ENCODE peak calls at places on chromosomes 11 and 22, in five cellular contexts. O is uterus, G is fibroblast of lung, U is heart right ventricle, P is GM06990. Z is an unnamed sample.
A peak's percentile ranks its signal among the peaks of the same experiment; 100 is the strongest.

GRCh38 chr11:71342951-71343827 is 90.8 kb upstream of the SHANK2 start:
- DNase-seq in O (no peak), P (no peak), U (no peak), G (no peak), Z (no peak)

GRCh38 chr11:69216609-69217008 is 60.9 kb downstream of the SMIM38 start:
- DNase-seq in U (no peak), G (no peak), O (no peak), P (no peak), Z (no peak)

GRCh38 chr11:129225190-129225589 is 33.1 kb upstream of the ARHGAP32 start:
- DNase-seq in G (peak; percentile 85), U (no peak), P (no peak), O (no peak), Z (peak; percentile 14)

GRCh38 chr11:116460156-116460965 is 312.4 kb downstream of the BUD13 start:
- DNase-seq in G (no peak), P (no peak), U (no peak), O (no peak), Z (no peak)

GRCh38 chr11:7532395-7532794 is 18.6 kb downstream of the PPFIBP2 start:
- DNase-seq in O (no peak), U (no peak), P (no peak), G (no peak), Z (no peak)

GRCh38 chr11:12159351-12160099 is 49.1 kb downstream of the MICAL2 start:
- DNase-seq in P (no peak), G (peak; percentile 94), U (no peak), O (peak; percentile 56), Z (peak; percentile 75)

GRCh38 chr11:44781697-44782096 is 54.9 kb downstream of the TSPAN18 start:
- DNase-seq in O (no peak), P (no peak), U (no peak), G (no peak), Z (no peak)

GRCh38 chr11:72333657-72334056 is 89.7 kb upstream of the PHOX2A start:
- DNase-seq in P (no peak), O (no peak), G (peak; percentile 36), U (no peak), Z (no peak)

GRCh38 chr11:6799402-6799801 is at the start of gene OR6A2:
- DNase-seq in O (no peak), G (no peak), P (no peak), U (no peak), Z (no peak)

GRCh38 chr11:19602906-19603305 is 109.7 kb upstream of the NAV2 start:
- DNase-seq in U (no peak), O (no peak), P (no peak), G (no peak), Z (no peak)

GRCh38 chr11:32312865-32313403 is 122.4 kb downstream of the WT1 start:
- DNase-seq in P (no peak), G (peak; percentile 50), U (no peak), O (peak; percentile 70), Z (no peak)

GRCh38 chr11:12213920-12214319 is 103.5 kb downstream of the MICAL2 start:
- DNase-seq in U (no peak), G (no peak), P (no peak), O (no peak), Z (no peak)

GRCh38 chr22:25795437-25795836 is 53.4 kb downstream of the MYO18B start:
- DNase-seq in O (no peak), G (no peak), U (no peak), P (no peak), Z (no peak)

GRCh38 chr22:46775789-46776485 is 13.5 kb downstream of the TBC1D22A start:
- DNase-seq in G (no peak), P (no peak), U (no peak), O (no peak), Z (no peak)

GRCh38 chr11:83284501-83285051 is 1.6 kb downstream of the CCDC90B start:
- DNase-seq in P (no peak), U (no peak), O (no peak), G (no peak), Z (no peak)

GRCh38 chr11:45485070-45485716 is 180.2 kb downstream of the CHST1 start:
- DNase-seq in O (no peak), P (no peak), G (no peak), U (no peak), Z (no peak)

GRCh38 chr11:70643642-70644041 is 245.3 kb downstream of the CTTN start:
- DNase-seq in P (no peak), G (no peak), U (no peak), O (no peak), Z (no peak)

GRCh38 chr11:5004429-5005274 is 10.0 kb downstream of the OR51L1 start:
- DNase-seq in G (peak; percentile 41), U (peak; percentile 21), P (no peak), O (no peak), Z (no peak)

GRCh38 chr11:56923116-56923515 is 65.6 kb upstream of the OR5AK2 start:
- DNase-seq in U (no peak), O (no peak), G (no peak), P (no peak), Z (no peak)

GRCh38 chr11:107157146-107157808 is 139.0 kb upstream of the GUCY1A2 start:
- DNase-seq in U (no peak), O (no peak), G (peak; percentile 55), P (no peak), Z (no peak)

GRCh38 chr22:46678003-46678657 is 57.9 kb downstream of the GRAMD4 start:
- DNase-seq in G (no peak), U (no peak), P (no peak), O (no peak), Z (no peak)

GRCh38 chr11:2762031-2762380 is 62.2 kb upstream of the KCNQ1OT1 start:
- DNase-seq in U (no peak), G (no peak), O (no peak), P (no peak), Z (no peak)

GRCh38 chr22:19761500-19762314 is 1.1 kb downstream of the TBX1 start:
- DNase-seq in G (no peak), O (no peak), P (no peak), U (no peak), Z (no peak)

GRCh38 chr11:10378362-10378761 is 73.5 kb downstream of the ADM start:
- DNase-seq in U (no peak), G (no peak), P (no peak), O (no peak), Z (no peak)

GRCh38 chr11:47986742-47987141 is 6.4 kb downstream of the PTPRJ start:
- DNase-seq in O (no peak), G (peak; percentile 54), U (no peak), P (no peak), Z (no peak)

GRCh38 chr11:46676436-46677158 is 23.8 kb downstream of the ARHGAP1 start:
- DNase-seq in U (no peak), P (no peak), G (no peak), O (no peak), Z (no peak)

GRCh38 chr11:65502852-65503603 is 4.2 kb downstream of the MALAT1 start:
- DNase-seq in G (peak; percentile 39), P (no peak), U (no peak), O (peak; percentile 21), Z (no peak)

GRCh38 chr11:95451261-95451660 is 220.3 kb upstream of the SESN3 start:
- DNase-seq in U (no peak), G (peak; percentile 39), P (no peak), O (no peak), Z (no peak)

GRCh38 chr11:95456704-95457491 is 225.9 kb upstream of the SESN3 start:
- DNase-seq in U (no peak), P (no peak), G (peak; percentile 74), O (no peak), Z (no peak)

GRCh38 chr11:95451682-95452081 is 220.7 kb upstream of the SESN3 start:
- DNase-seq in G (peak; percentile 87), U (no peak), P (no peak), O (no peak), Z (peak; percentile 14)

GRCh38 chr11:95453616-95454118 is 222.7 kb upstream of the SESN3 start:
- DNase-seq in U (peak; percentile 68), G (peak; percentile 46), P (no peak), O (no peak), Z (no peak)

GRCh38 chr11:95455228-95455627 is 224.2 kb upstream of the SESN3 start:
- DNase-seq in P (no peak), O (no peak), G (no peak), U (no peak), Z (no peak)
- H3K4me3 ChIP-seq in P (no peak overlapping the region), O (no peak overlapping the region), G (no peak overlapping the region), U (no peak overlapping the region), Z (no peak overlapping the region)

GRCh38 chr22:39570226-39570625 is 327 bp upstream of the CACNA1I start:
- DNase-seq in O (no peak), U (no peak), P (no peak), G (no peak), Z (no peak)

GRCh38 chr22:39567135-39567946 is 3.2 kb upstream of the CACNA1I start:
- DNase-seq in O (no peak), G (no peak), P (no peak), U (no peak), Z (no peak)

GRCh38 chr22:39568278-39568981 is 2.1 kb upstream of the CACNA1I start:
- DNase-seq in O (no peak), G (no peak), P (no peak), U (no peak), Z (no peak)

GRCh38 chr22:39570665-39571064 is at the start of gene CACNA1I:
- DNase-seq in U (no peak), G (no peak), O (no peak), P (no peak), Z (no peak)

DNA sequence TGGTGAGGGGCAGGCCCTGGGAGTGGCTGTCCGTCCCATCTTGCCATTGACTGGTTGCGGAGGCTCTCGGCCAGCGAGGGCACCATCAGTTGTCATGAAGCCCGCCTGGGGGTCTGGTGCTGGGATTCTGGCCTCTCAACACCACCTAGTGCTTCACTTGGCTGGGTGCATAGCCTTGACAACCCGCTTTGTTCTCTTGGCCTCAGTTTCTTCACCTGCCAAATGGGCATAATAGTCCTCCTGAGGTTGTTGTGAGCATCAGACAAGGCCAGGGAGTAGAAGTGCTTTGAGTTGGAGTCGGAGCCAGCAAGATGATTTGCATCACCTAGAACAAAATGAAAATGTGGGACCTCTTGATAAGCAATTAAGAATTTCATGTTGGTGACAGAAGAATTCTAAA is 1.5 kb upstream of the CACNA1I start:
- DNase-seq in O (no peak), G (no peak), P (no peak), U (no peak), Z (no peak)
- TF ChIP-seq CTCF in O (no peak), G (no peak), P (no peak), U (no peak), Z (no peak)

GRCh38 chr11:15913261-15913660 is 443.1 kb downstream of the SOX6 start:
- DNase-seq in G (no peak), U (no peak), O (no peak), P (no peak), Z (no peak)
- H3K4me3 ChIP-seq in G (no peak overlapping the region), U (no peak overlapping the region), O (no peak overlapping the region), P (no peak overlapping the region), Z (no peak overlapping the region)

DNA sequence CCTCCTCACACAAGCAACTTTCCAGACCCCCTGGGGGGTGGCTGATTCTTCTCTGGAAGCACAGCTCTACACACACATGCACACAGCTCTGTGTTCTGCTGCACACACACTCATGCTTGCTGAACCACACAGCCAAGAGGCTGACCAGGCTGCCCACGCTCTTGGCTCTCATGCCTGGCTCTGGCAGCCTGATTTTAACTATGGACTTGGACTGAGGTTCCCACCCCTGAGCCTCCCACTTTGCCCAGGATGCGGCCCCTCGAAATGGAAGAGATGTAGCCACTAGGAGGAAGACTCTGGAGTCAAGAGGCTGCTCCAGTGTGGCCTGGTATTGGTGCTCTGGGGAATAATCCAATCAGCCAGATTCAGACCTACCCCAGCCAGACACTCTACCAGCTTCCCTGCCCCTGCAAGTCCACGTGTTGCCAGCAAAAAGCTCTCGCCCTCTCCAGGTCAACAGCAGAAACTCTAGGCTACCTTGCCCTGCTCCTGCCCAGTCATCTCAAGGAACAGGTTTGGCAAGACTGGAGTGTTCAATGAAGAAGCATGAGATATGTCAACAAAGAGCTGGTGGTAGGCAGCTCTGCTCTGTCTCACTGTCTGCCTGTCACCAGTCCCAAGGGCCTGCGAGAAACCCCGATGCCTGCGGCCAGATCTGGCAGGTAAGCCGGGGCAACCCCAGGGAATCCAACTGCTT is 8.8 kb upstream of the CASTOR1 start:
- DNase-seq in O (no peak), G (no peak), U (no peak), P (no peak), Z (no peak)
- TF ChIP-seq CTCF in O (no peak), G (no peak), U (no peak), P (no peak), Z (no peak)

Z was measured in AG09309.